ENCODE peak calls at places on chromosomes 4 and X, in six cellular contexts. B is GM12878, R is SK-N-SH, H is transverse colon, N is A549, G is ovary. S is an unnamed sample.

GRCh38 chr4:726235-726787 is 20.7 kb downstream of the PCGF3 start:
- DNase-seq in G (peak; percentile 44), H (no peak), R (no peak), B (no peak), N (no peak), S (no peak)

GRCh38 chr4:96102541-96103018 is 262.7 kb downstream of the PDHA2 start:
- DNase-seq in N (no peak), H (no peak), B (no peak), G (no peak), R (no peak), S (no peak)

GRCh38 chr4:137664055-137664405 is 131.7 kb upstream of the PCDH18 start:
- DNase-seq in B (no peak), G (no peak), N (no peak), R (no peak), H (no peak), S (no peak)

GRCh38 chrX:1555370-1555769 is 18.4 kb upstream of the P2RY8 start:
- DNase-seq in N (no peak), B (no peak), H (no peak), R (no peak), G (no peak), S (no peak)

GRCh38 chr4:100067255-100067654 is 117.2 kb upstream of the H2AZ1 start:
- DNase-seq in H (no peak), R (no peak), N (no peak), G (no peak), B (no peak), S (no peak)

GRCh38 chr4:182752158-182752910 is 164.9 kb downstream of the DCTD start:
- DNase-seq in G (no peak), R (no peak), H (no peak), N (no peak), B (no peak), S (no peak)

GRCh38 chr4:80092088-80092487 is 19.1 kb upstream of the ANTXR2 start:
- DNase-seq in R (no peak), N (no peak), B (no peak), H (no peak), G (no peak), S (no peak)

GRCh38 chr4:1937550-1937949 is 66.4 kb downstream of the NSD2 start:
- DNase-seq in R (no peak), N (no peak), B (no peak), H (no peak), G (no peak), S (no peak)

GRCh38 chr4:4848540-4848939 is 10.9 kb upstream of the MSX1 start:
- DNase-seq in H (no peak), N (no peak), B (no peak), G (no peak), R (no peak), S (peak; percentile 52)

GRCh38 chr4:154582723-154583122 is 7.8 kb downstream of the FGA start:
- DNase-seq in B (no peak), R (no peak), G (no peak), H (no peak), N (no peak), S (no peak)

GRCh38 chrX:7889680-7890079 is 37.5 kb downstream of the PNPLA4 start:
- DNase-seq in R (no peak), B (no peak), N (no peak), H (no peak), G (no peak), S (no peak)

GRCh38 chr4:110163327-110164070 is 34.9 kb downstream of the ELOVL6 start:
- DNase-seq in N (peak; percentile 23), H (no peak), G (no peak), B (no peak), R (no peak), S (no peak)

GRCh38 chrX:109714340-109714958 is 18.6 kb downstream of the ACSL4 start:
- DNase-seq in N (no peak), G (no peak), R (no peak), B (no peak), H (no peak), S (no peak)

GRCh38 chrX:107760304-107761077 is 15.1 kb downstream of the TSC22D3 start:
- DNase-seq in N (no peak), B (peak; percentile 32), R (no peak), H (no peak), G (no peak), S (no peak)

GRCh38 chr4:107721436-107722090 is 1.5 kb upstream of the PAPSS1 start:
- DNase-seq in N (no peak), B (no peak), G (no peak), R (no peak), H (peak; percentile 57), S (no peak)

GRCh38 chr4:185343726-185344581 is 51.8 kb downstream of the LRP2BP start:
- DNase-seq in B (no peak), H (peak; percentile 25), G (no peak), N (no peak), R (peak; percentile 66), S (no peak)

GRCh38 chrX:39335447-39336235 is 534.4 kb downstream of the MID1IP1 start:
- DNase-seq in H (no peak), G (no peak), R (no peak), N (no peak), B (no peak), S (no peak)

GRCh38 chr4:56611501-56611900 is 69.6 kb downstream of the HOPX start:
- DNase-seq in B (no peak), N (no peak), R (no peak), G (no peak), H (no peak), S (no peak)

GRCh38 chr4:117357422-117357821 is 272.0 kb upstream of the TRAM1L1 start:
- DNase-seq in N (no peak), R (no peak), G (no peak), B (no peak), H (no peak), S (no peak)

GRCh38 chr4:147550626-147551250 is 66.5 kb upstream of the TMEM184C start:
- DNase-seq in N (no peak), G (no peak), B (peak; percentile 24), H (no peak), R (no peak), S (no peak)

GRCh38 chr4:587671-588350 is 11.7 kb upstream of the TMEM271 start:
- DNase-seq in N (no peak), R (no peak), B (no peak), H (no peak), G (no peak), S (no peak)

GRCh38 chrX:107716045-107716684 is 59.4 kb downstream of the TSC22D3 start:
- DNase-seq in B (no peak), G (no peak), H (peak; percentile 28), R (peak; percentile 89), N (peak; percentile 30), S (no peak)

GRCh38 chrX:7486502-7486901 is 338.5 kb upstream of the PUDP start:
- DNase-seq in G (no peak), N (no peak), B (no peak), H (no peak), R (no peak), S (no peak)

DNA sequence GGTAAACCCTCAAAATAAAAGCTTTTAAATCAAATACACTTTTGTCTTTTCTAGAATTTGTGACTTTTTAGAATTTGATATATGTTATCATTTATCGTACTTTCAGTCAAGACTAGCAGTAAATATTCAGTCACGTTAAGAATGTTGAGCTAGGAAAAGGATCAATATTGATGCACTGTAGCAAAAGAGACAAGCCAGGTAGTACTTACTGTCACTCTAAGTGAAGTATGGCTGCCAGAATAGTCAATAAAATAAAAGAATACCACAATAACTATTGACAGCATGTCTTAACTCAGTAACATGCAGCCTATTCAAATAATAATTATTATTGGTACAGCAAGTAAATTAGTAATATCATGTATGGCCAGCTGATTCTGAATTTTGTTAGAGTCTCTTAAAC is 43.6 kb upstream of the GPRIN3 start:
- DNase-seq in N (no peak), H (no peak), B (no peak), G (no peak), R (no peak), S (no peak)
- TF ChIP-seq EP300 in N (no peak), H (no peak), B (no peak), G (no peak), R (no peak), S (no peak)

DNA sequence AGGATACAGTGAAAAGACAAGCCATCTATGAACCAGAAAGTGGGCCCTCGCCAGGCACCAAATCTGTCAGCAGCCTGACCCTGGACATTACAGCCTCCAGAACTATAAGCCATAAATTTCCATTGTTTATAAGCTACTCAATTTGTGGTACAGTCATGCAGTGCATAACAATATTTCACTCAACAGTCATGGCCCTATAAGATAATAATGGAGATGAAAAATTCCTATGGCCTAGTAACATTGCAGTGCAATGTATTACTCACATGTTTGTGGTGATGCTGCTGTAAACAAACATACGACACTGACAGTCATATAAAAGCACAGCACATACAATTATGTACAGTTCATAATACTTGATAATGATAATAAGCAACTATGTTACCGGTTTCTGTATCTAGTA is 17.1 kb upstream of the TLR1 start:
- DNase-seq in H (no peak), N (no peak), G (no peak), B (no peak), R (no peak), S (no peak)
- H3K27ac ChIP-seq in H (no peak overlapping the region), N (no peak overlapping the region), G (no peak overlapping the region), B (peak overlapping the region; percentile 5), R (no peak overlapping the region), S (no peak overlapping the region)

DNA sequence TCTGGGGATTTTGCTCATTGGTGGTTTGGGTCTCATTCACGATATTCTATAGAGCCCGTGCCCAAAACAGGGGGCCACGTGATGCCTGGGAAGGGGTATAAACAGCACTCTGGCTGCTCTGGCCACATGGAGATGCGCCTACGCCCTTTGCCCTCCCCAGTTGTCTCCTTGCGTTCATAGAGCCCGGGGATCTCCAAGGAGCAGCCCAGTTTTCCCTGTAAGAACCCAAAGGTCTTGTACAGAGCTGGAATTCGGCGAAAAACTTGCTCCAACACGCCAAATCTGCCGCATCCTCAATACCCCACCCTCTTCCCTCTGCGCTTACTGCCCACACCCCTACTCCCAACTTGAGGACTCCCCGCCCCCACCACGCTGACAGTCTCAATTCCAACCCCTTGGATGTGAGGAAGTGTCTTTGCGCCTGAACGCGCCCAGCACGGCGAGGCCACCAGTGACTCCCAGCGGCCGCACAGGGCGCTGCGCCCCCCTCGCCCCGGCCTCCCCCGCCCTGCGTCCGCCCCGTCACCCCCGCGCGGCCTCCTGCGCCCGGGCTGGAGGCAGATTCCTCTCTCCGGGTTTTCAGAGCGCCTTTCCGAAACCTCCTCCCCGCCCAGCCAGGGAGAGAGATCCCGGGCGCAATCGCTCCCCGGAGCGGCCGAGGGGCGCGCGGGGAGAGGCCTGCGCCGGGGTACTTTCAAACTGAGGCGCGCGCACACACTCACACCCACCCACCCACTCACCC is at the start of gene NHS:
- DNase-seq in H (peak; percentile 75), G (peak; percentile 73), B (no peak), R (peak; percentile 88), N (peak; percentile 68), S (no peak)
- H3K4me3 ChIP-seq in H (peak within 1 kb of the TSS; percentile 48), G (peak within 1 kb of the TSS; percentile 58), B (no peak within 1 kb of the TSS), R (peak within 1 kb of the TSS; percentile 53), N (peak within 1 kb of the TSS; percentile 93), S (peak within 1 kb of the TSS; percentile 62)

GRCh38 chrX:4579480-4579879 is 866.0 kb upstream of the PRKX start:
- DNase-seq in B (no peak), R (no peak), H (no peak), G (no peak), N (no peak), S (no peak)

DNA sequence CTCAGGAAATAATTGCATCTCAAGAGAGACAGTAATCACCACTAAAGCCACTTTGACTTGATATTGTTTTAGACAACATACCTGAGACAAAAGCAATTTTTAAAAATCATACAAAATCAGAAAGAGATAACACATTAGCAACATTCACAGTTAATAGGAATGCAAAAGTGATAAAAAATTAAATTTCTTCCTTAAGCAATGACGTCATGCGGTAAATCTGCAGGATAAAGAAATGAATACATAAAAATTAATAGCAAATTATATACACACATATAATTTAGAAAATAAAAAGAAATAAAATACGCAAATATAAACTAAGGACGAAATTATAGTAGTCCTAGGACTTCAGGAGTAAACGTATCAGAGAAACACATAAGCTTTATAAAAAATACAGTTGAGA is 866.5 kb upstream of the PRKX start:
- DNase-seq in H (no peak), G (no peak), N (no peak), B (no peak), R (no peak), S (no peak)
- TF ChIP-seq EP300 in H (no peak), G (no peak), N (no peak), B (no peak), R (no peak), S (no peak)

S was measured in suprapubic skin.